ENCODE peak calls at places on chromosome 10, in five cellular contexts. I, D, K, P and X are unnamed samples.

GRCh38 chr10:17523917-17524316 is 69.5 kb upstream of the ST8SIA6 start:
- DNase-seq in I (no peak), P (no peak), D (no peak), K (no peak), X (no peak)

GRCh38 chr10:73906524-73907447 is 4.1 kb upstream of the PLAU start:
- DNase-seq in P (no peak), K (peak; percentile 82), I (no peak), D (no peak), X (peak; percentile 59)

GRCh38 chr10:62083868-62084267 is 182.4 kb downstream of the ARID5B start:
- DNase-seq in K (no peak), I (no peak), P (no peak), D (no peak), X (no peak)

GRCh38 chr10:73768881-73769280 is 13.0 kb upstream of the CHCHD1 start:
- DNase-seq in D (peak; percentile 81), P (peak; percentile 40), K (no peak), I (peak; percentile 58), X (no peak)

GRCh38 chr10:34024708-34025425 is 690.4 kb upstream of the NRP1 start:
- DNase-seq in K (no peak), I (no peak), P (no peak), D (no peak), X (no peak)

GRCh38 chr10:103759100-103759781 is 96.1 kb downstream of the SH3PXD2A start:
- DNase-seq in D (peak; percentile 43), I (no peak), K (no peak), P (peak; percentile 52), X (no peak)

GRCh38 chr10:125160856-125161569 is 650 bp upstream of the CTBP2 start:
- DNase-seq in I (no peak), D (no peak), P (peak; percentile 40), K (peak; percentile 80), X (peak; percentile 89)

GRCh38 chr10:118259288-118259906 is 82.7 kb downstream of the FAM204A start:
- DNase-seq in K (no peak), I (no peak), D (peak; percentile 32), P (peak; percentile 32), X (no peak)

GRCh38 chr10:215444-215843 is 80.2 kb downstream of the ZMYND11 start:
- DNase-seq in D (no peak), P (no peak), I (no peak), K (no peak), X (no peak)
- TF ChIP-seq CTCF in D (no peak), P (no peak), I (no peak), K (no peak), X (no peak)

GRCh38 chr10:69318087-69318996 is 40.0 kb downstream of the HK1 start:
- DNase-seq in P (peak; percentile 98), I (peak; percentile 86), D (peak; percentile 90), K (peak; percentile 94), X (peak; percentile 94)
- TF ChIP-seq CTCF in P (no peak), I (no peak), D (no peak), K (no peak), X (no peak)

DNA sequence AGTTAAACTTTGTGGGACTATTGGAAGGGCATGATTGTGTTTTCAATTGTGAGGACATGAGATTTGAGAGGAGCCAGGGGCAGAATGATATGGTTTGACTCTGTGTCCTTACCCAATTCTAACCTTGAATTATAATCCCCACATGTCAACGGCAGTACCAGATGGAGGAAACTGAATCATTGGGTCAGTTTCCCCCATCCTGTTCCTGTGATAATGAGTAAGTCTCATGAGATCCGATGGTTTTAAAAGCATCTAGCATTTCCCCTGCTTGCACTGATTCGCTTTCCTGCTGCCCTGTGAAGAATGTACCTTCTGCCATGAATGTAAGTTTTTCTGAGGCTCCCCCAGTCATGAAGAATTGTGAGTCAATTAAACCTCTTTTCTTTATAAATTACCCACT is 1367.1 kb downstream of the XPNPEP1 start:
- DNase-seq in D (no peak), K (no peak), P (no peak), I (no peak), X (no peak)
- TF ChIP-seq CTCF in D (no peak), K (no peak), P (no peak), I (no peak), X (no peak)

GRCh38 chr10:30270247-30270646 is 78.8 kb downstream of the MTPAP start:
- DNase-seq in D (peak; percentile 10), I (no peak), K (no peak), P (no peak), X (no peak)
- TF ChIP-seq CTCF in D (peak; percentile 67), I (no peak), K (no peak), P (no peak), X (no peak)